ENCODE peak calls at places on chromosome 16, in eight cellular contexts. Z is tibial artery, W is adrenal gland, L is thyroid gland, K is neural progenitor cell, F is prostate gland, Y is IMR-90, O is ovary. H is an unnamed sample. For H3K4me1, the result is how much of the 10 kb centered on the place peaks cover.

GRCh38 chr16:57711331-57711730 is 16.7 kb downstream of the DRC7 start:
- DNase-seq in W (no peak), K (no peak), Y (no peak), Z (no peak), F (no peak), O (no peak), L (no peak), H (no peak)

GRCh38 chr16:50627419-50627818 is 53.7 kb downstream of the SNX20 start:
- DNase-seq in K (peak), Y (no peak), F (peak), O (peak), Z (peak), L (peak), W (no peak), H (peak)

GRCh38 chr16:79286646-79287423 is 313.7 kb downstream of the MAF start:
- DNase-seq in O (peak), F (peak), Z (peak), Y (no peak), L (peak), W (no peak), K (peak), H (no peak)

GRCh38 chr16:76450890-76451289 is 173.7 kb downstream of the CNTNAP4 start:
- DNase-seq in Y (no peak), O (no peak), F (no peak), K (no peak), L (no peak), Z (no peak), W (no peak), H (no peak)

GRCh38 chr16:56689171-56689570 is 6.9 kb downstream of the MT1X start:
- DNase-seq in O (no peak), Z (no peak), Y (no peak), W (no peak), F (no peak), K (no peak), L (no peak), H (no peak)

GRCh38 chr16:86195863-86196630 is 297.1 kb downstream of the IRF8 start:
- DNase-seq in W (no peak), Z (no peak), O (no peak), K (peak), Y (no peak), F (no peak), L (no peak), H (no peak)

GRCh38 chr16:73054131-73054496 is 6.2 kb upstream of the ZFHX3 start:
- DNase-seq in F (no peak), W (no peak), Y (no peak), L (no peak), K (no peak), O (no peak), Z (no peak), H (no peak)

GRCh38 chr16:3549906-3550305 is 27.3 kb downstream of the NLRC3 start:
- DNase-seq in K (no peak), W (no peak), L (no peak), Y (no peak), F (no peak), O (no peak), Z (no peak), H (no peak)

GRCh38 chr16:69243479-69243878 is 56.5 kb downstream of the SNTB2 start:
- DNase-seq in Z (no peak), L (no peak), F (no peak), K (no peak), O (no peak), W (no peak), Y (peak), H (no peak)

GRCh38 chr16:83272201-83272600 is 535.6 kb upstream of the HSBP1 start:
- DNase-seq in L (no peak), O (no peak), F (no peak), K (no peak), Y (peak), Z (no peak), W (no peak), H (no peak)

GRCh38 chr16:46914556-46915201 is 30.5 kb downstream of the GPT2 start:
- DNase-seq in Z (no peak), L (no peak), K (no peak), W (no peak), Y (no peak), F (no peak), O (no peak), H (no peak)

GRCh38 chr16:3467920-3468319 is 24.4 kb downstream of the NAA60 start:
- DNase-seq in L (no peak), K (no peak), W (no peak), Y (peak), O (no peak), Z (no peak), F (no peak), H (peak)

GRCh38 chr16:46932802-46933201 is 40.7 kb downstream of the DNAJA2 start:
- DNase-seq in L (no peak), K (no peak), O (no peak), W (no peak), F (no peak), Y (no peak), Z (no peak), H (no peak)

GRCh38 chr16:49441366-49441780 is 67.8 kb downstream of the C16orf78 start:
- DNase-seq in Y (no peak), L (peak), W (peak), Z (no peak), O (peak), K (peak), F (no peak), H (peak)

GRCh38 chr16:74811911-74812310 is 37.3 kb upstream of the FA2H start:
- DNase-seq in Z (no peak), K (no peak), F (no peak), W (peak), O (no peak), Y (no peak), L (peak), H (no peak)

GRCh38 chr16:88017006-88017405 is 65.8 kb downstream of the BANP start:
- DNase-seq in Z (no peak), O (no peak), W (no peak), K (no peak), L (no peak), F (peak), Y (no peak), H (no peak)

GRCh38 chr16:19559242-19559910 is 3.9 kb downstream of the VPS35L start:
- DNase-seq in K (peak), Y (peak), W (no peak), F (peak), Z (no peak), O (no peak), L (no peak), H (peak)

GRCh38 chr16:86118467-86119307 is 219.7 kb downstream of the IRF8 start:
- DNase-seq in F (no peak), W (no peak), O (no peak), Z (no peak), K (no peak), L (no peak), Y (peak), H (no peak)

GRCh38 chr16:74026373-74027281 is 270.0 kb upstream of the PSMD7 start:
- DNase-seq in Z (no peak), W (no peak), O (no peak), K (peak), F (no peak), L (no peak), Y (no peak), H (no peak)

GRCh38 chr16:27495191-27495590 is 54.5 kb downstream of the GTF3C1 start:
- DNase-seq in O (peak), L (no peak), K (no peak), F (no peak), Y (peak), Z (peak), W (no peak), H (no peak)

GRCh38 chr16:81238296-81239011 is at the start of gene BCO1:
- DNase-seq in Y (peak), O (peak), K (peak), W (no peak), L (peak), Z (no peak), F (peak), H (no peak)

GRCh38 chr16:55510185-55510805 is 1.4 kb downstream of the LPCAT2 start:
- DNase-seq in O (no peak), L (no peak), K (no peak), Z (no peak), W (no peak), Y (no peak), F (no peak), H (no peak)

GRCh38 chr16:81608515-81609209 is 164.1 kb downstream of the CMIP start:
- DNase-seq in W (no peak), L (no peak), F (no peak), Y (peak), O (no peak), K (peak), Z (peak), H (no peak)

GRCh38 chr16:13936596-13937081 is 16.7 kb downstream of the ERCC4 start:
- DNase-seq in O (peak), K (no peak), W (peak), L (peak), Y (peak), F (peak), Z (peak), H (no peak)

GRCh38 chr16:13938480-13938879 is 18.5 kb downstream of the ERCC4 start:
- DNase-seq in Z (no peak), Y (no peak), F (no peak), O (no peak), K (no peak), W (no peak), L (no peak), H (no peak)

GRCh38 chr16:13931845-13932244 is 11.9 kb downstream of the ERCC4 start:
- DNase-seq in L (no peak), O (no peak), F (no peak), K (no peak), Y (no peak), W (no peak), Z (no peak), H (no peak)

GRCh38 chr16:13937411-13937810 is 17.5 kb downstream of the ERCC4 start:
- DNase-seq in Y (no peak), L (no peak), W (no peak), Z (no peak), K (no peak), O (no peak), F (no peak), H (no peak)

DNA sequence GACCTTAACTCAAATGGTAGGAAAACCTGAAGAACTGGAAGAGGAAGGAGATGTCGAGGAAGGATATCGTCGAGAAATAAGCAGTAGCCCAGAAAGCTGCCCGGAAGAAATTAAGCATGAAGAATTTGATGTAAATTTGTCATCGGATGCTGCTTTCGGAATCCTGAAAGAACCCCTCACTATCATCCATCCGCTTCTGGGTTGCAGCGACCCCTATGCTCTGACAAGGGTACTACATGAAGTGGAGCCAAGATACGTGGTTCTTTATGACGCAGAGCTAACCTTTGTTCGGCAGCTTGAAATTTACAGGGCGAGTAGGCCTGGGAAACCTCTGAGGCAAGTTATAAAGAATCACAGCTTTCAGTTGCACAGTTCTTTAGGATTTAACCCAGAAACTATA is 15.5 kb downstream of the ERCC4 start:
- DNase-seq in Y (no peak), K (peak), Z (no peak), O (no peak), L (no peak), W (no peak), F (no peak), H (peak)
- TF ChIP-seq CTCF in Y (peak), K (peak), Z (peak), O (no peak), L (peak), W (no peak), F (no peak), H (peak)

GRCh38 chr16:53768593-53768992 is 64.6 kb downstream of the FTO start:
- DNase-seq in F (peak), Y (peak), Z (no peak), W (no peak), O (no peak), L (peak), K (no peak), H (no peak)
- H3K4me1 ChIP-seq in F (under half), Y (under half), Z (half or more), W (half or more), O (under half), L (under half), K (under half), H (under half)

GRCh38 chr16:2005646-2006045 is 4.0 kb downstream of the ZNF598 start:
- DNase-seq in F (no peak), W (no peak), L (no peak), Y (no peak), Z (no peak), O (no peak), K (no peak), H (peak)
- TF ChIP-seq CTCF in F (no peak), W (no peak), L (no peak), Y (no peak), Z (no peak), O (no peak), K (no peak), H (peak)

GRCh38 chr16:24540575-24541240 is 1.3 kb downstream of the RBBP6 start:
- DNase-seq in O (no peak), L (peak), F (peak), K (peak), W (no peak), Y (peak), Z (no peak), H (no peak)

GRCh38 chr16:24541534-24541933 is 2.2 kb downstream of the RBBP6 start:
- DNase-seq in Y (no peak), L (no peak), O (no peak), F (no peak), W (no peak), Z (no peak), K (no peak), H (no peak)

GRCh38 chr16:24539295-24539849 is at the start of gene RBBP6:
- DNase-seq in L (peak), K (peak), O (peak), Y (peak), W (peak), Z (peak), F (peak), H (peak)

GRCh38 chr16:24538756-24539294 is 541 bp upstream of the RBBP6 start:
- DNase-seq in W (peak), Y (no peak), F (no peak), O (no peak), K (no peak), L (no peak), Z (no peak), H (no peak)

DNA sequence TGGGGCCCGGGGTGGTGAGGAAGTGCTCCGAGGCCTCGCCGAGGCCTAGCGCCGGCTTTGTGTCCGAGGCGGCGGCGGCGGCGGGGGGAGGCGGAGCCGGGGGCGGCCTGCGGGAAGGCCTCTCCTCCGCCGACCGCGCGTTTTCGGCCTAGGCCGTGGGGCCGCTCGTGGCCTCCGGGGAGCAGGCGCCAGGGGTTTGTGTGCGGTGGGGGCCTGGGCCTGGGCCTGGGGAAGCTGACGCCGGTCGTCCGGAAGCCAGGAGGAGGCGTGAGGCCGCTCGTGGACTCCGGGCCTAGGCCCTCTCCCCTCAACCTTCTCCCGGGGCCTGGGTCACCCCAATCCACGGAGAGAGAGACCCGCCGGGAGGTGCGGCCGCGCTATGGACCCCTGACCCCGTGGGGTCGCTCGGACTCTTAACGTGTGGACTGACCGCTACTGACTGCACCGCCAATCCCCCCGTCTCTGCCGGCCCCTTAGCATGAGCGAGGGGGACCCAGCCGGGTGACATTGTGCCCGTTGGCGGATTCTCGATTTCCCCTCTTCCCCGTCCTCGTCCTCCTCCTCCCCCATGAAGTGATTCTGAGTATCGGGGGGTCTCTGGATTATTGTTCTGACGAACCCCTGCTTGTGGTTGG is 601 bp downstream of the RBBP6 start:
- DNase-seq in Z (peak), O (peak), K (peak), Y (peak), L (peak), F (peak), W (peak), H (peak)
- H3K4me1 ChIP-seq in Z (under half), O (under half), K (under half), Y (under half), L (under half), F (under half), W (under half), H (under half)

GRCh38 chr16:24497405-24497804 is 42.0 kb upstream of the RBBP6 start:
- DNase-seq in Y (peak), O (no peak), K (no peak), Z (no peak), F (no peak), L (no peak), W (no peak), H (no peak)

GRCh38 chr16:24493859-24494258 is 45.5 kb upstream of the RBBP6 start:
- DNase-seq in Z (no peak), L (no peak), K (no peak), O (no peak), F (no peak), W (no peak), Y (no peak), H (no peak)

GRCh38 chr16:24504467-24505345 is 34.7 kb upstream of the RBBP6 start:
- DNase-seq in F (peak), K (peak), L (peak), Z (peak), W (peak), O (peak), Y (peak), H (peak)

DNA sequence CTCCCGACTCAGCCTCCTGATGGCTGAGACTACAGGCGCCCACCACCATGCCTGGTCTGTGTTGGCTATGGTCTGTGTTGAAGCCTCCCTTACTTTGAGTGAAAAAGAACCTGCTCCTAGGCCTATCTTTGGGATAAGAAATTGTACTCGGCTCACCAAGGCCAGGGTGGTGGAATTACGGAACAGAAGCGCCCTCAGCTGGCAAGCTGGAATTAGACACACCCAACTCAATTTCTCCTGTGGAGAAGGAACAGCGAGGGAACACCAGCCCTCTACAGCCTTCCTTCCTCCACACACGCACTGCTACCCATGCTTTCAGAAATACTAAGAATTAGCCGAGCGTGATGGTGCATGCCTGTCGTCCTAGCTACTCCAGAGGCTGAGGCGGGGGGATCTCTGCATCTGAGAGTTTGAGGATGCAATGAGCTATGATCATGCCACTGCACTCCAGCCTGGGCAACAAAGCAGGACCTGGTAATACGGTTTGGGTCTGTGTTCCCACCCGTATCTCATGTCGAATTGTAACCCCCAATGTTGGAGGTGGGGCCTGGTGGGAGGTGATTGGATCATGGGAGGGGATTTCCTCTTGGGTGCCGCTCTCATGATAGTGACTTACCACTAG is 40.1 kb upstream of the RBBP6 start:
- DNase-seq in W (no peak), Z (no peak), Y (peak), O (no peak), K (peak), L (no peak), F (no peak), H (peak)
- TF ChIP-seq CTCF in W (no peak), Z (no peak), Y (peak), O (no peak), K (peak), L (no peak), F (peak), H (peak)

H was measured in BE2C.